ENCODE peak calls at places on chromosome 2, in five cellular contexts. One of them, this sample, is unnamed.
A peak's percentile ranks its signal among the peaks of the same experiment; 100 is the strongest.

GRCh38 chr2:189327879-189328351 is 113.4 kb upstream of the WDR75 start:
- DNase-seq in NCI-H187: no peak
- DNase-seq in GM19239: no peak
- DNase-seq in NCI-H524: no peak
- DNase-seq in GM13976: no peak
- DNase-seq in this sample: no peak

GRCh38 chr2:43759195-43759594 is 14.6 kb upstream of the DYNC2LI1 start:
- DNase-seq in NCI-H187: no peak
- DNase-seq in GM19239: no peak
- DNase-seq in NCI-H524: no peak
- DNase-seq in GM13976: no peak
- DNase-seq in this sample: no peak

GRCh38 chr2:47048801-47049480 is 106.2 kb downstream of the STPG4 start:
- DNase-seq in NCI-H187: no peak
- DNase-seq in GM19239: no peak
- DNase-seq in NCI-H524: no peak
- DNase-seq in GM13976: no peak
- DNase-seq in this sample: no peak

GRCh38 chr2:112480540-112481049 is 1.4 kb upstream of the TTL start:
- DNase-seq in NCI-H187: no peak
- DNase-seq in GM19239: peak; percentile 36
- DNase-seq in NCI-H524: no peak
- DNase-seq in GM13976: peak; percentile 70
- DNase-seq in this sample: no peak

GRCh38 chr2:218745160-218745558 is 34.5 kb downstream of the TTLL4 start:
- DNase-seq in NCI-H187: no peak
- DNase-seq in GM19239: no peak
- DNase-seq in NCI-H524: no peak
- DNase-seq in GM13976: peak; percentile 61
- DNase-seq in this sample: no peak

GRCh38 chr2:144886847-144887246 is 366.9 kb upstream of the ZEB2 start:
- DNase-seq in NCI-H187: no peak
- DNase-seq in GM19239: no peak
- DNase-seq in NCI-H524: no peak
- DNase-seq in GM13976: no peak
- DNase-seq in this sample: no peak

GRCh38 chr2:69831354-69831905 is 2.0 kb downstream of the GMCL1 start:
- DNase-seq in NCI-H187: no peak
- DNase-seq in GM19239: no peak
- DNase-seq in NCI-H524: no peak
- DNase-seq in GM13976: no peak
- DNase-seq in this sample: no peak

GRCh38 chr2:217838409-217838831 is 164.4 kb downstream of the TNS1 start:
- DNase-seq in NCI-H187: no peak
- DNase-seq in GM19239: no peak
- DNase-seq in NCI-H524: no peak
- DNase-seq in GM13976: no peak
- DNase-seq in this sample: no peak

GRCh38 chr2:218280260-218280870 is 10.0 kb downstream of the PNKD start:
- DNase-seq in NCI-H187: no peak
- DNase-seq in GM19239: no peak
- DNase-seq in NCI-H524: no peak
- DNase-seq in GM13976: no peak
- DNase-seq in this sample: no peak

GRCh38 chr2:102141011-102141914 is 1.3 kb upstream of the IL1R1 start:
- DNase-seq in NCI-H187: no peak
- DNase-seq in GM19239: no peak
- DNase-seq in NCI-H524: no peak
- DNase-seq in GM13976: no peak
- DNase-seq in this sample: no peak

GRCh38 chr2:188787002-188787660 is 187.0 kb upstream of the COL3A1 start:
- DNase-seq in NCI-H187: no peak
- DNase-seq in GM19239: no peak
- DNase-seq in NCI-H524: no peak
- DNase-seq in GM13976: no peak
- DNase-seq in this sample: no peak

GRCh38 chr2:180657054-180657453 is 323.4 kb upstream of the UBE2E3 start:
- DNase-seq in NCI-H187: no peak
- DNase-seq in GM19239: no peak
- DNase-seq in NCI-H524: no peak
- DNase-seq in GM13976: no peak
- DNase-seq in this sample: no peak

GRCh38 chr2:118013221-118013723 is 598 bp downstream of the CCDC93 start:
- DNase-seq in NCI-H187: no peak
- DNase-seq in GM19239: peak; percentile 33
- DNase-seq in NCI-H524: no peak
- DNase-seq in GM13976: peak; percentile 70
- DNase-seq in this sample: no peak

GRCh38 chr2:170217778-170218251 is 39.9 kb downstream of the MYO3B start:
- DNase-seq in NCI-H187: no peak
- DNase-seq in GM19239: no peak
- DNase-seq in NCI-H524: no peak
- DNase-seq in GM13976: no peak
- DNase-seq in this sample: no peak

GRCh38 chr2:10273215-10274175 is 29.2 kb upstream of the HPCAL1 start:
- DNase-seq in NCI-H187: no peak
- DNase-seq in GM19239: no peak
- DNase-seq in NCI-H524: no peak
- DNase-seq in GM13976: no peak
- DNase-seq in this sample: no peak

GRCh38 chr2:197212344-197213262 is 98.0 kb downstream of the ANKRD44 start:
- DNase-seq in NCI-H187: no peak
- DNase-seq in GM19239: no peak
- DNase-seq in NCI-H524: no peak
- DNase-seq in GM13976: no peak
- DNase-seq in this sample: no peak

GRCh38 chr2:126761256-126761980 is 105.5 kb downstream of the GYPC start:
- DNase-seq in NCI-H187: no peak
- DNase-seq in GM19239: no peak
- DNase-seq in NCI-H524: no peak
- DNase-seq in GM13976: no peak
- DNase-seq in this sample: no peak

GRCh38 chr2:75464348-75464946 is 96.3 kb downstream of the EVA1A start:
- DNase-seq in NCI-H187: no peak
- DNase-seq in GM19239: no peak
- DNase-seq in NCI-H524: no peak
- DNase-seq in GM13976: no peak
- DNase-seq in this sample: no peak

This sample was measured in NCI-H2107.